ENCODE peak calls at places on chromosomes 3 and 15, in six cellular contexts. C, F, Q, S, T and X are unnamed samples.

GRCh38 chr3:16890605-16891333 is 6.0 kb downstream of the PLCL2 start:
- DNase-seq in Q (no peak), T (no peak), F (no peak), C (no peak), S (peak), X (no peak)

GRCh38 chr3:126745760-126746394 is 41.8 kb downstream of the CHCHD6 start:
- DNase-seq in C (no peak), F (no peak), S (no peak), T (peak), Q (no peak), X (no peak)

GRCh38 chr3:6862880-6863195 is 1.9 kb downstream of the GRM7 start:
- DNase-seq in F (no peak), C (no peak), S (no peak), Q (no peak), T (no peak), X (no peak)

GRCh38 chr3:25548836-25549235 is 115.9 kb downstream of the TOP2B start:
- DNase-seq in C (no peak), F (no peak), T (no peak), S (peak), Q (no peak), X (no peak)

GRCh38 chr15:58247803-58248503 is 109.8 kb downstream of the AQP9 start:
- DNase-seq in F (no peak), T (peak), S (no peak), Q (peak), C (no peak), X (no peak)

GRCh38 chr15:46088486-46089437 is 453.9 kb downstream of the SQOR start:
- DNase-seq in T (no peak), S (peak), Q (peak), C (no peak), F (no peak), X (no peak)

GRCh38 chr3:98886525-98886924 is 15.0 kb downstream of the DCBLD2 start:
- DNase-seq in T (no peak), F (no peak), C (no peak), Q (no peak), S (no peak), X (no peak)

GRCh38 chr3:182738583-182739514 is 54.5 kb upstream of the ATP11B start:
- DNase-seq in S (no peak), C (no peak), T (no peak), F (no peak), Q (no peak), X (no peak)

GRCh38 chr3:107990926-107991325 is 99.9 kb downstream of the CD47 start:
- DNase-seq in F (no peak), C (no peak), S (no peak), Q (no peak), T (no peak), X (no peak)

GRCh38 chr3:190718691-190719090 is 143.8 kb downstream of the GMNC start:
- DNase-seq in F (no peak), T (no peak), Q (peak), C (no peak), S (peak), X (no peak)

GRCh38 chr3:187783098-187783497 is 37.8 kb upstream of the BCL6 start:
- DNase-seq in T (peak), S (peak), Q (peak), F (no peak), C (no peak), X (no peak)

GRCh38 chr15:67091073-67091965 is 25.9 kb downstream of the SMAD3 start:
- DNase-seq in Q (peak), F (peak), S (peak), C (peak), T (peak), X (peak)

GRCh38 chr3:14331273-14331672 is 71.1 kb upstream of the SLC6A6 start:
- DNase-seq in Q (no peak), T (no peak), F (no peak), S (no peak), C (no peak), X (no peak)

GRCh38 chr15:50265620-50266019 is at the start of gene HDC:
- DNase-seq in F (no peak), Q (no peak), C (no peak), T (no peak), S (no peak), X (no peak)

GRCh38 chr3:196537319-196537984 is 22.3 kb upstream of the SMCO1 start:
- DNase-seq in C (peak), S (peak), Q (no peak), F (no peak), T (no peak), X (no peak)

GRCh38 chr3:195183071-195183776 is 87.7 kb downstream of the XXYLT1 start:
- DNase-seq in Q (peak), T (no peak), S (no peak), C (no peak), F (no peak), X (no peak)

GRCh38 chr3:137761099-137761562 is 3.0 kb upstream of the SOX14 start:
- DNase-seq in F (no peak), T (no peak), C (no peak), Q (no peak), S (no peak), X (no peak)

GRCh38 chr3:177835008-177835407 is 637.7 kb upstream of the TBL1XR1 start:
- DNase-seq in S (peak), F (no peak), C (no peak), Q (peak), T (no peak), X (no peak)

GRCh38 chr3:81887448-81887847 is 126.0 kb upstream of the GBE1 start:
- DNase-seq in S (no peak), F (no peak), C (no peak), Q (no peak), T (no peak), X (no peak)

GRCh38 chr3:194880940-194881925 is 195.6 kb downstream of the FAM43A start:
- DNase-seq in C (no peak), T (no peak), F (no peak), Q (no peak), S (no peak), X (no peak)

GRCh38 chr15:73757571-73757970 is 4.4 kb upstream of the INSYN1 start:
- DNase-seq in S (no peak), T (no peak), Q (no peak), C (no peak), F (no peak), X (no peak)

GRCh38 chr3:10505050-10505790 is at the start of gene ATP2B2:
- DNase-seq in F (no peak), T (no peak), S (no peak), Q (no peak), C (no peak), X (no peak)

GRCh38 chr15:63610209-63610841 is 13.1 kb downstream of the FBXL22 start:
- DNase-seq in T (peak), F (no peak), C (peak), Q (peak), S (peak), X (peak)

GRCh38 chr15:41801185-41801584 is 26.7 kb upstream of the JMJD7 start:
- DNase-seq in T (no peak), C (no peak), F (no peak), Q (no peak), S (no peak), X (no peak)

GRCh38 chr15:40911139-40911538 is 16.9 kb downstream of the VPS18 start:
- DNase-seq in Q (no peak), F (no peak), C (no peak), T (no peak), S (no peak), X (no peak)

GRCh38 chr15:64560998-64561397 is 100.6 kb downstream of the ZNF609 start:
- DNase-seq in S (no peak), Q (no peak), C (no peak), T (no peak), F (no peak), X (no peak)

GRCh38 chr15:52284164-52284563 is 11.4 kb downstream of the MYO5C start:
- DNase-seq in T (no peak), F (no peak), C (no peak), Q (no peak), S (peak), X (no peak)

DNA sequence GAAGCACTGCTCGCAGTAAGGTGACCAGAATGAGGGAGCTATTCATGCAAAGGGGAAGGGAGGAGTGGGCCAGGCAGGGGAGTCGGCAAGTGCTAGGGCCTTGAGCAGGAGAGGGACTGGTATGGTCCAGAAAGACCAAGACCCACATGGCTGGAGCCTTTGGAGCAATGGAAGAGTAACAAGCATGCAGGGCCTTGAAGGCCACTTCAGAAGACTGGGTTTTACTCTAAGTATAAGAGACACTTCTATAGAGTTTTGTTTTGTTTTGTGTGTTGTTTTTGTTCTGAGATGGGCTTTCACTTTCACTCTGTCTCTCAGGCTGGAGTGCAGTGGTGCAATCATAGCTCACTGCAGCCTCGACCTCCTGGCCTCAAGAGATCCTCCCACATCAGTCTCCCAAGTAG is 42.0 kb downstream of the BFSP2 start:
- DNase-seq in S (peak), Q (no peak), T (no peak), F (no peak), C (peak), X (no peak)
- H3K4me3 ChIP-seq in S (no peak), Q (no peak), T (peak), F (no peak), C (peak), X (peak)

GRCh38 chr3:123720638-123721037 is 135.8 kb upstream of the HACD2 start:
- DNase-seq in S (no peak), Q (no peak), T (no peak), F (no peak), C (no peak), X (no peak)

GRCh38 chr3:123725652-123726400 is 141.0 kb upstream of the HACD2 start:
- DNase-seq in S (no peak), Q (no peak), F (no peak), T (no peak), C (no peak), X (no peak)

GRCh38 chr3:123724306-123724705 is 139.5 kb upstream of the HACD2 start:
- DNase-seq in T (no peak), S (no peak), F (no peak), C (no peak), Q (peak), X (no peak)

GRCh38 chr3:123722021-123722420 is 137.2 kb upstream of the HACD2 start:
- DNase-seq in F (no peak), S (no peak), C (no peak), T (no peak), Q (no peak), X (no peak)

DNA sequence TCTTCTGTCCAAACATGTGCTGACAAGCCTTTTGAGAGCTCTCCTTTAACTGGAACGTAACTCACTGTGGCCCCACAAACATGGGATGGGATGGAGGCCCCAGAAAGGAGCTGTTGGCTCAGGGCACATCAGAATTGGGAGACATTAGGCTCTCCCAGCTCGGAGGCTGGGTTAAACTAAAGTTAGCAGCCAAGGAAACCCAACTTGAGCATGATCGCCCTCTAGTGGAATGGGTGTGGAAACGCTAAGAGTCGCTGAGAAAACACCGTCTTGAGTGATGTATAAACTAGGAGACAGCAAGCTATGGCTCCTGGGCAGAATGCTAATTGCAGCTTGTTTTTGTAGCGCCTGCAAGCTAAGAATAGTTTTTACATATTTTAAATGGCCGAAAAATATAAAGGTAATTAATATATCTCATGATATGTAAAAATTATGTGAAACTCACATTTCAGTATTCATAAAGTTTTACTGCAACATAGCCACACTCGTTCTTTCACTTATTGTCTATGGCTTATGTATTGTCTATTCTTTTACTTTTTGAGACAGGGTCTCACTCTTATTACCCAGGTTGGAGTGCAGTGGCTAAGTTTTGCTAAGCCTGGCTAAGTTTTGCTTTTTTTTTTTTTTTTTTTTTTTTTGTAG is 138.8 kb upstream of the HACD2 start:
- DNase-seq in S (peak), F (no peak), Q (peak), T (peak), C (peak), X (peak)
- TF ChIP-seq CTCF in S (peak), F (peak), Q (peak), T (peak), C (peak), X (peak)

DNA sequence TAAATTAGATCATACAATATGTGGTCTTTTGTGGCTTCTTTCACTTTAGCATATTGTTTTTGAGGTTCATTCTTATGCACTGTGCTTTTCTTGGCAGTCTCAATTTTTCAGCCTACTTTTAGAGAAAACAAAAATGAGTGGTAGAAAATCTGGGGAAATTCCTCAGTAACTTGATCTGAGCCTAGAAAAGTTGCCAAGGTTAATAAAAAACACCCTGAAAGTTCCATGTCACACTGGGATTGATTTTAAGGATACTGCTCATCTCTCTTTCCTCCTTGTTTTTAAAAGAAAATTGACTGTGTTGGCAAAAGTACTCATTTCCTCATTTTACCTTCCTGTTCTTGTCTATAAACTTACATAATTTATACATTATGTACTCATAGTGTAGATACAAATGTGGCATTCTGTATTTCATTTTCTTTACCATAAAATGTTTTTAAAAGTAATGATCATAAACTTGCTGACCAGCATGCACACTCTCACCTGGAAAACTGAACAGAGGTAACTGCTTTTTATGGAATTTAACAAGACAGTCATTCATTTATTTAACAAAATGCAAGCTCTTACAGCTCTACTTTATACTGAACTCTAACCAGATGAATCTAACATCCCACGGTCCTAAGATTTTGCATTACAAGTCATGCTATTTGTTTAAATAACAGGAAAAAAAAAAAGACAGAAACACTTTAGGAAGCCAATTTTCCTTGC is 28.6 kb upstream of the SH3BP5 start:
- DNase-seq in S (peak), T (no peak), C (peak), Q (peak), F (no peak), X (no peak)
- H3K4me3 ChIP-seq in S (no peak), T (no peak), C (no peak), Q (no peak), F (no peak), X (no peak)

GRCh38 chr3:172717493-172718088 is 6.7 kb upstream of the NCEH1 start:
- DNase-seq in T (no peak), Q (no peak), C (peak), F (no peak), S (peak), X (no peak)
- TF ChIP-seq CTCF in T (peak), Q (peak), C (peak), F (peak), S (peak), X (peak)

DNA sequence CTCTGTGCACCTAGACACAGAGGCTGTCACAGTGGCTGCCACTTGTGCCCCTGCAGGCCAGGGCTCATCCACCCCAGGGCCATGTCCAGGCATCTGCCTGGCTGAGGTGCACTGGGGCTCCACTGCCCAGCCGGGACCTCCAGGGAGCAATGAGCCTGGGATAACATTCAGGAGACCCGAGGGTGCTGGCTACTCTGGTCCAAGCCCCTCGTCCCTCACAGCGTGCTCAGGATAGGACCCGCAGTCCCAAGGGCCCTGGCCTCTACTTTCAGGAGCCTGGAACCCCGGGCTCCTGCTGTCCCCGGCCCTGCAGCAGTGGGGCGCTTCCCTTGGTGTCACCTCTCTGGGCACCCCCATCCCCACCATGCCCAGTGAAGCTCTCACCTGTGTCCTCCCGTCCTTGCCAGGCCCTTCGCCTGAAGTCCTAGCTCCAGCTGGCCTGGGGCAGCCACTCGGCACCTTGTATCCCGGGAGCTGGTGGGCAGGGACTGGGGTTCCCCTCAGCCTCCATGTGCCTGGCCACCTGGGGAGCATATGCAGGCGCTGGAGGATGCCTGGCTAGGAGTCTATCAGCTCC is 157.8 kb downstream of the NSMCE3 start:
- DNase-seq in F (no peak), S (no peak), T (no peak), Q (no peak), C (no peak), X (no peak)
- H3K4me3 ChIP-seq in F (no peak), S (no peak), T (no peak), Q (no peak), C (no peak), X (no peak)

GRCh38 chr3:191809326-191809949 is 348.5 kb downstream of the PYDC2 start:
- DNase-seq in T (no peak), F (no peak), Q (no peak), S (no peak), C (no peak), X (no peak)
- TF ChIP-seq CTCF in T (no peak), F (no peak), Q (no peak), S (no peak), C (no peak), X (no peak)

DNA sequence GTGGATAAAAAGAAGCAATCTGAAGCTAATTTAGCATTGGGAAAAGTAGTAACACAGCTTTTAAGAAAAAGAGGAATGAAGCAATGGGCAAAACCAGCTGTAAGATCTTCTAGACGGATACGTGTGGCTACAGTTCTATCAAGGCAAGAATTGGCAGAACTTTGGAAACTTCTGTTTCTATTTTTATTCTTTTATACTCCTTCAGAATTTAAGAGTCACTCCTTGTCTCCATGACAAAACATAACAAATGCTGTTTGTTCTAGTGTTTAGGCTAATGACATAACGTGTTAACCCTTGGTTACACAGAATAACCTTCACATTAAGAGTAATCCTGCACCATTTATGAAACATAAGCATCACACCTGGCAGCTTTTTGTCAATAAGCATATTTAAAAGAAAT is 289.3 kb downstream of the ROBO2 start:
- DNase-seq in Q (peak), C (no peak), T (no peak), S (peak), F (no peak), X (no peak)
- H3K4me3 ChIP-seq in Q (no peak), C (no peak), T (no peak), S (no peak), F (no peak), X (no peak)